ENCODE peak calls at places on chromosomes 3 and 15, in six cellular contexts. S, H, I, V, A and G are unnamed samples.
A peak's percentile ranks its signal among the peaks of the same experiment; 100 is the strongest.

GRCh38 chr3:122186372-122186771 is 2.9 kb downstream of the CASR start:
- DNase-seq in S (no peak), H (no peak), I (no peak), V (no peak), A (no peak), G (no peak)

GRCh38 chr15:41483115-41483514 is 10.6 kb upstream of the ITPKA start:
- DNase-seq in S (no peak), H (no peak), I (no peak), V (peak; percentile 42), A (no peak), G (no peak)

GRCh38 chr3:24264748-24265158 is 229.9 kb downstream of the THRB start:
- DNase-seq in S (no peak), H (no peak), I (peak; percentile 43), V (no peak), A (peak; percentile 47), G (peak; percentile 41)

GRCh38 chr3:117547956-117548550 is 838.5 kb downstream of the TUSC7 start:
- DNase-seq in S (no peak), H (no peak), I (peak; percentile 56), V (no peak), A (peak; percentile 84), G (no peak)

GRCh38 chr3:123720638-123721037 is 135.8 kb upstream of the HACD2 start:
- DNase-seq in S (no peak), H (no peak), I (no peak), V (no peak), A (no peak), G (no peak)

GRCh38 chr3:34256021-34256420 is 457.6 kb downstream of the PDCD6IP start:
- DNase-seq in S (no peak), H (no peak), I (no peak), V (no peak), A (no peak), G (no peak)

GRCh38 chr15:49645937-49646336 is 25.1 kb downstream of the DTWD1 start:
- DNase-seq in S (peak; percentile 47), H (no peak), I (peak; percentile 77), V (no peak), A (peak; percentile 74), G (no peak)

GRCh38 chr3:175105066-175105465 is 245.9 kb downstream of the NAALADL2 start:
- DNase-seq in S (no peak), H (no peak), I (peak; percentile 53), V (no peak), A (peak; percentile 20), G (no peak)

GRCh38 chr3:184167786-184168185 is 6.9 kb upstream of the AP2M1 start:
- DNase-seq in S (no peak), H (no peak), I (no peak), V (no peak), A (no peak), G (no peak)

GRCh38 chr3:67524046-67524445 is 130.4 kb downstream of the SUCLG2 start:
- DNase-seq in S (no peak), H (no peak), I (no peak), V (no peak), A (peak; percentile 21), G (no peak)

GRCh38 chr3:9649791-9650521 is 651 bp downstream of the MTMR14 start:
- DNase-seq in S (no peak), H (no peak), I (no peak), V (no peak), A (no peak), G (no peak)

GRCh38 chr3:134336587-134336986 is 37.7 kb downstream of the AMOTL2 start:
- DNase-seq in S (no peak), H (no peak), I (no peak), V (no peak), A (peak; percentile 78), G (no peak)

DNA sequence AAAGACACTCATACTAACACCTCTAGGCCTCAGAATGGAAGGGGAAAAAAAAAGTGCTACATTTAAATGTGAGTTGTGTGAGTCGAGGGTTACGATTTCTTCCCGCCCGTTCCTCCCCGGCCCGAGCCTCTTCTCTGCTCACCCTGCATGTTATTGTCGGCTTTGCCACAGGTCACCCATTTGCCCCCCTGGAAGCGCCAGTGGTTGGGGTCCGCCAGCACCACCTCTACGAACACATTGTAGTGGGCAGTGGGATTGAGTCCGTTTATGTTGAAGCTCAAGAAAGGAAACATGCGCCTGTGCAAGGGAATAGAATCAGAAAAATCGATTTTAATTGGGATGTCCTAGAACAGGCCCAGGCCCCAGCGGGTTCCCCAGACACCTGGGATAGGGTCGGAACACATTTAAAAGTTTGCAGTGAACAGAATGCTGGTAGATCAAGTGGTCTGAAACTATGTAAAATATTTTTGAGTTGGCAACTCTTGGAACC is 2.0 kb downstream of the EOMES start:
- DNase-seq in S (no peak), H (no peak), I (no peak), V (no peak), A (no peak), G (no peak)
- H3K4me3 ChIP-seq in S (no peak overlapping the region), H (no peak overlapping the region), I (no peak overlapping the region), V (no peak overlapping the region), A (no peak overlapping the region), G (no peak overlapping the region)

GRCh38 chr3:54086639-54087405 is 35.5 kb upstream of the CACNA2D3 start:
- DNase-seq in S (no peak), H (no peak), I (no peak), V (no peak), A (no peak), G (no peak)
- H3K4me3 ChIP-seq in S (no peak overlapping the region), H (no peak overlapping the region), I (no peak overlapping the region), V (no peak overlapping the region), A (no peak overlapping the region), G (no peak overlapping the region)

DNA sequence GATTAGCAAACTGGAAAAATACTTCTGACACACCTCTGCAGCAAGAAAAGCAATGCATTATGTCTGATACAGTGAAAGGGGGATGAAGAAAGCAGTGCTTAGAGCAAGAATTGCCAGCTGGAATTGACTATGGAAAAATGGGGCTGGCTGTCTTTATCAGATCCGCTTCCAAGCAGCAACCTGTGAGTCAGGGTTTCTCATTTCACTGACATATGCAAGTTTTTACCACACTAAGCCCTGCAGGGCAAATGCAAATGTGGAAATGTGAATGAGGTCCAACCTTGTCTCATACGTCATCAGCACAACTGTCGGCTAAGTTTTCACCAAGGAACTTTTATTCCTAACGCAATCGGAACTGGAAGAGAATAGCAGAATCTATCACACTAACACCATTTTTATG is 172.5 kb upstream of the GADL1 start:
- DNase-seq in S (no peak), H (no peak), I (peak; percentile 97), V (no peak), A (peak; percentile 92), G (no peak)
- H3K4me3 ChIP-seq in S (no peak overlapping the region), H (no peak overlapping the region), I (no peak overlapping the region), V (no peak overlapping the region), A (no peak overlapping the region), G (no peak overlapping the region)

DNA sequence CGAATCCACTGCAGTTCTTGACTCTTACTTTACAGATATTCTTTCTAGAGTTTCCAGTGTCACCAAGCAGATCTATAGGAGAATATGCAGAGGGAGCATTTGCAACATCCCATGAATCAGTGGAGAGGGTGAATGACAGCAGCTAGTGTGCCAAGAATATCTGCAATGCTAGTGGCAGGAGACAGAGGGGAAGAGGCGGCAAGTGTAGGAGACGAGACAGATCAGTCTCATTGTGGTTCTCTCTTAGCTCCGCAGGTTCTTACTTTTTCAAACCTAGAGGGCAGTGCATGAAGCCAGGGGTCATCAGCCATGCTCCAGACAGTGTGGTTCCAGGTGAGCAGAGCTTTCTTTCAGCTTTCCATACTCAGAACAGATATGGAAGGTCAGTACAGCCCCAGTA is 749 bp downstream of the ZNF619 start:
- DNase-seq in S (no peak), H (no peak), I (no peak), V (no peak), A (no peak), G (no peak)
- H3K4me3 ChIP-seq in S (peak overlapping the region; percentile 96), H (peak overlapping the region; percentile 63), I (peak overlapping the region; percentile 80), V (peak overlapping the region; percentile 19), A (peak overlapping the region; percentile 90), G (no peak overlapping the region)

GRCh38 chr3:125211523-125212095 is 939 bp downstream of the SLC12A8 start:
- DNase-seq in S (no peak), H (no peak), I (no peak), V (no peak), A (no peak), G (no peak)
- H3K4me3 ChIP-seq in S (peak overlapping the region; percentile 32), H (no peak overlapping the region), I (peak overlapping the region; percentile 43), V (no peak overlapping the region), A (no peak overlapping the region), G (no peak overlapping the region)

GRCh38 chr15:74959643-74959939 is 3.0 kb upstream of the RPP25 start:
- DNase-seq in S (no peak), H (no peak), I (no peak), V (no peak), A (no peak), G (no peak)
- H3K4me3 ChIP-seq in S (no peak overlapping the region), H (no peak overlapping the region), I (no peak overlapping the region), V (no peak overlapping the region), A (peak overlapping the region; percentile 69), G (no peak overlapping the region)

DNA sequence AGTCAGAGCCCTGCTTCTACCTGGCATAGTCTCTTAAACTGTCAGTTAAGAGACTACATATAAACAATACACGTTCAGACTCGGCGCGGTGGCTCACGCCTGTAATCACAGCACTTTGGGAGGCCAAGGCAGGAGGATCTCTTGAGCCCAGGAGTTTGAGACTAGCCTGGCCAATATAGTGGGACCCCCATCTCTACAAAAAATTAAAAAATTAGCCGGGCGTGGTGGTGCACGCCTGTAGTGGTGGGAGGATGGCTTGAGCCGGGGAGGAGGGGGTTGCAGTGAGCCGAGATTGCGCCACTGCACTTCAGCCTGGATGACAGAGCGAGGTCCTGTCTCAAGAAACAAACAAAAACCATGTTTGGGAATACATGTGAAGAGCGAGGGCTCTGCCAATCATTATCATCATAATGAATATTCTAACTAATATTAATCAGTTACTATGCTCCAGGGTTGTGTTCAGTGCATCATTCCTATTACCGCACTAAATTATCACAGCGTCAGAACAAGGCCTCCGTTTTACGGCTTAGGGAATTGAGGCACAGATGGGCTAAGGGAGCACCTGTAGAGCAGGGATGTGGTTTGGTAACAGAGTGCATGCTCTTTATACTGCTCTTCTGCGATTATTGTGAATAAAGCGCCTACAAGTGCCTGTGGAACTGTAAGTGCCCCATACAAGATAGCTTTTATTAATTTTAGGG is 844 bp upstream of the UQCC5 start:
- DNase-seq in S (peak; percentile 31), H (peak; percentile 64), I (no peak), V (no peak), A (no peak), G (no peak)
- H3K4me3 ChIP-seq in S (peak overlapping the region; percentile 24), H (no peak overlapping the region), I (no peak overlapping the region), V (peak overlapping the region; percentile 24), A (no peak overlapping the region), G (peak overlapping the region; percentile 45)